ENCODE peak calls at places on chromosome X, in nine cellular contexts. F, M, V, E, J, G, U, H and B are unnamed samples.

GRCh38 chrX:10833299-10834169 is 213.1 kb upstream of the MID1 start:
- DNase-seq in M (no peak), U (no peak), V (peak; percentile 24), E (peak; percentile 24), J (no peak), G (no peak), H (no peak), F (peak; percentile 12), B (no peak)

GRCh38 chrX:107752037-107752436 is 23.6 kb downstream of the TSC22D3 start:
- DNase-seq in E (no peak), M (no peak), G (no peak), J (no peak), H (no peak), V (no peak), U (no peak), F (no peak), B (no peak)

GRCh38 chrX:13659057-13659456 is 6.1 kb downstream of the TCEANC start:
- DNase-seq in M (peak; percentile 8), H (peak; percentile 78), U (no peak), E (peak; percentile 70), V (no peak), G (no peak), F (no peak), J (no peak), B (no peak)

GRCh38 chrX:2576793-2577192 is 76.0 kb upstream of the DHRSX start:
- DNase-seq in M (peak; percentile 75), H (no peak), J (no peak), F (no peak), V (no peak), E (no peak), U (no peak), G (no peak), B (no peak)

GRCh38 chrX:43655151-43655676 is 885 bp upstream of the MAOA start:
- DNase-seq in G (no peak), J (no peak), V (peak; percentile 11), M (peak; percentile 22), U (peak; percentile 22), H (no peak), F (peak; percentile 37), E (peak; percentile 56), B (peak; percentile 24)

GRCh38 chrX:106050054-106050453 is 11.5 kb upstream of the SERPINA7 start:
- DNase-seq in E (no peak), M (no peak), F (no peak), V (no peak), H (no peak), G (no peak), J (no peak), U (no peak), B (no peak)

GRCh38 chrX:40152173-40152705 is 54.5 kb upstream of the BCOR start:
- DNase-seq in U (peak; percentile 64), M (peak; percentile 62), H (peak; percentile 11), F (peak; percentile 31), G (no peak), J (no peak), V (no peak), E (no peak), B (no peak)

GRCh38 chrX:35890699-35891098 is 28.8 kb upstream of the CFAP47 start:
- DNase-seq in G (no peak), E (peak; percentile 41), H (peak; percentile 43), V (peak; percentile 54), J (no peak), U (peak; percentile 38), M (peak; percentile 63), F (peak; percentile 30), B (peak; percentile 54)

GRCh38 chrX:153885968-153886903 is at the start of gene L1CAM:
- DNase-seq in F (peak; percentile 66), J (no peak), H (no peak), E (no peak), M (no peak), G (no peak), V (no peak), U (peak; percentile 85), B (peak; percentile 74)

GRCh38 chrX:154800508-154801207 is 4.6 kb downstream of the MPP1 start:
- DNase-seq in E (no peak), V (no peak), G (no peak), H (peak; percentile 72), M (no peak), J (no peak), U (no peak), F (no peak), B (no peak)

GRCh38 chrX:97587171-97587570 is 703.5 kb downstream of the RPA4 start:
- DNase-seq in F (no peak), H (no peak), E (no peak), U (peak; percentile 39), G (no peak), M (no peak), V (no peak), J (no peak), B (no peak)

GRCh38 chrX:132909643-132910042 is 48.8 kb downstream of the HS6ST2 start:
- DNase-seq in G (no peak), V (no peak), F (no peak), M (no peak), H (no peak), J (no peak), U (no peak), E (peak; percentile 73), B (no peak)

GRCh38 chrX:76555816-76556215 is 128.3 kb downstream of the MAGEE1 start:
- DNase-seq in G (no peak), J (no peak), V (no peak), M (peak; percentile 12), F (peak; percentile 44), H (peak; percentile 23), U (peak; percentile 2), E (peak; percentile 20), B (peak; percentile 38)

GRCh38 chrX:108439434-108439883 is at the start of gene COL4A5:
- DNase-seq in F (peak; percentile 16), G (no peak), E (peak; percentile 90), H (no peak), M (peak; percentile 70), V (peak; percentile 64), U (no peak), J (peak; percentile 0), B (no peak)

GRCh38 chrX:136209016-136209738 is 42.0 kb downstream of the MAP7D3 start:
- DNase-seq in H (no peak), E (peak; percentile 71), G (no peak), U (peak; percentile 62), V (no peak), F (peak; percentile 58), M (peak; percentile 41), J (no peak), B (peak; percentile 68)

GRCh38 chrX:143095311-143095710 is 69.6 kb downstream of the SPANXN4 start:
- DNase-seq in J (no peak), M (no peak), V (no peak), E (no peak), U (no peak), F (no peak), H (no peak), G (no peak), B (no peak)

GRCh38 chrX:152881289-152881688 is 16.6 kb upstream of the ZNF185 start:
- DNase-seq in H (no peak), E (no peak), V (no peak), G (no peak), J (no peak), M (no peak), F (no peak), U (no peak), B (no peak)

GRCh38 chrX:80808854-80809493 is 703 bp downstream of the BRWD3 start:
- DNase-seq in G (peak; percentile 2), H (no peak), U (peak; percentile 27), J (no peak), F (peak; percentile 16), E (peak; percentile 12), V (peak; percentile 37), M (peak; percentile 8), B (peak; percentile 21)

GRCh38 chrX:22629105-22629725 is 356.5 kb downstream of the CBLL2 start:
- DNase-seq in G (no peak), J (no peak), U (no peak), E (peak; percentile 40), F (no peak), H (no peak), M (peak; percentile 2), V (no peak), B (no peak)

GRCh38 chrX:153495362-153495751 is 577 bp downstream of the BGN start:
- DNase-seq in J (no peak), U (no peak), M (peak; percentile 42), G (no peak), H (no peak), F (no peak), V (no peak), E (peak; percentile 62), B (no peak)

GRCh38 chrX:1911401-1912131 is 296.7 kb downstream of the ASMT start:
- DNase-seq in E (no peak), G (no peak), M (no peak), F (no peak), V (no peak), J (no peak), H (no peak), U (no peak), B (no peak)

GRCh38 chrX:72201836-72202536 is 20.4 kb downstream of the PIN4 start:
- DNase-seq in U (no peak), E (peak; percentile 68), J (no peak), H (no peak), G (no peak), M (peak; percentile 75), F (no peak), V (no peak), B (no peak)

GRCh38 chrX:9573282-9574106 is 108.6 kb downstream of the TBL1X start:
- DNase-seq in J (no peak), M (no peak), U (no peak), F (no peak), G (no peak), H (no peak), V (peak; percentile 46), E (no peak), B (no peak)

GRCh38 chrX:10246846-10247245 is 90.1 kb downstream of the CLCN4 start:
- DNase-seq in F (no peak), J (no peak), U (no peak), M (no peak), V (no peak), E (no peak), H (no peak), G (no peak), B (no peak)

GRCh38 chrX:103656623-103657022 is 27.8 kb downstream of the TCEAL1 start:
- DNase-seq in E (no peak), H (no peak), J (no peak), F (no peak), G (no peak), U (no peak), V (no peak), M (peak; percentile 87), B (no peak)

GRCh38 chrX:153499258-153499657 is 4.5 kb downstream of the BGN start:
- DNase-seq in G (no peak), H (no peak), U (peak; percentile 68), F (no peak), M (no peak), E (no peak), V (no peak), J (no peak), B (no peak)

GRCh38 chrX:115494133-115494532 is 66.8 kb upstream of the PLS3 start:
- DNase-seq in V (peak; percentile 74), J (no peak), M (peak; percentile 24), E (no peak), F (no peak), G (no peak), H (no peak), U (no peak), B (no peak)

GRCh38 chrX:39653656-39654055 is 444.1 kb downstream of the BCOR start:
- DNase-seq in E (peak; percentile 27), G (no peak), H (no peak), U (no peak), J (peak; percentile 25), M (peak; percentile 22), V (no peak), F (no peak), B (peak; percentile 43)

GRCh38 chrX:110159235-110159634 is 156.3 kb downstream of the TMEM164 start:
- DNase-seq in H (no peak), E (no peak), J (no peak), G (no peak), V (no peak), U (no peak), F (no peak), M (no peak), B (no peak)

GRCh38 chrX:13939741-13940597 is 89.7 kb downstream of the GEMIN8 start:
- DNase-seq in F (no peak), V (no peak), U (no peak), H (no peak), J (no peak), M (no peak), G (no peak), E (no peak), B (no peak)

GRCh38 chrX:38282044-38282443 is 45.3 kb downstream of the RPGR start:
- DNase-seq in E (peak; percentile 48), F (no peak), M (no peak), H (no peak), V (no peak), J (no peak), G (no peak), U (no peak), B (no peak)